ENCODE peak calls at places on chromosome X, in seven cellular contexts. Q is HCT116, B is tibial artery, R is B cell, E is adrenal gland, M is colonic mucosa, I is fibroblast of the aortic adventitia. J is an unnamed sample.

GRCh38 chrX:14476169-14476568 is 53.2 kb upstream of the GLRA2 start:
- DNase-seq in B (no peak), E (no peak), M (peak), R (no peak), I (peak), Q (no peak), J (no peak)

GRCh38 chrX:48972214-48973164 is 845 bp upstream of the KCND1 start:
- DNase-seq in B (peak), I (peak), M (peak), E (peak), Q (peak), R (peak), J (no peak)

GRCh38 chrX:16903274-16904019 is 33.3 kb upstream of the RBBP7 start:
- DNase-seq in M (no peak), I (no peak), Q (no peak), E (no peak), R (peak), B (no peak), J (no peak)

GRCh38 chrX:75746891-75747639 is 38.0 kb downstream of the MAGEE2 start:
- DNase-seq in E (peak), B (no peak), Q (no peak), R (peak), M (peak), I (peak), J (no peak)

GRCh38 chrX:39724544-39724943 is 373.2 kb downstream of the BCOR start:
- DNase-seq in M (no peak), I (no peak), Q (no peak), R (no peak), E (no peak), B (no peak), J (no peak)

GRCh38 chrX:21975827-21976226 is 35.3 kb downstream of the SMS start:
- DNase-seq in R (no peak), E (no peak), B (no peak), Q (no peak), I (peak), M (no peak), J (peak)

GRCh38 chrX:150569155-150569477 is 695 bp downstream of the MTM1 start:
- DNase-seq in Q (no peak), I (peak), R (peak), M (no peak), E (no peak), B (no peak), J (no peak)

GRCh38 chrX:100802843-100803242 is 17.3 kb upstream of the CSTF2 start:
- DNase-seq in R (no peak), E (no peak), M (peak), B (no peak), Q (no peak), I (no peak), J (no peak)

GRCh38 chrX:43750248-43750676 is 94.2 kb downstream of the MAOA start:
- DNase-seq in I (peak), M (peak), Q (peak), R (peak), B (peak), E (peak), J (peak)

GRCh38 chrX:10971759-10972158 is 139.4 kb upstream of the HCCS start:
- DNase-seq in I (no peak), E (no peak), R (no peak), M (no peak), B (no peak), Q (no peak), J (no peak)

GRCh38 chrX:38627683-38628082 is 66.3 kb downstream of the TSPAN7 start:
- DNase-seq in B (no peak), Q (peak), I (no peak), E (no peak), R (peak), M (peak), J (no peak)

GRCh38 chrX:118526149-118526548 is 30.5 kb downstream of the DOCK11 start:
- DNase-seq in I (peak), E (no peak), M (no peak), R (no peak), Q (no peak), B (no peak), J (no peak)

GRCh38 chrX:21176927-21177571 is 197.2 kb upstream of the CNKSR2 start:
- DNase-seq in B (no peak), R (no peak), I (no peak), E (no peak), Q (no peak), M (no peak), J (no peak)

GRCh38 chrX:20204354-20204753 is 62.4 kb downstream of the RPS6KA3 start:
- DNase-seq in R (no peak), I (no peak), E (no peak), B (no peak), Q (no peak), M (no peak), J (no peak)

GRCh38 chrX:119758682-119759332 is 419 bp downstream of the SOWAHD start:
- DNase-seq in E (peak), M (no peak), I (no peak), Q (no peak), B (no peak), R (peak), J (no peak)

GRCh38 chrX:9188117-9188516 is 154.2 kb upstream of the FAM9B start:
- DNase-seq in M (no peak), I (no peak), E (no peak), B (no peak), Q (no peak), R (no peak), J (no peak)

GRCh38 chrX:19024366-19024765 is 40.5 kb upstream of the PHKA2 start:
- DNase-seq in E (no peak), M (no peak), B (no peak), I (no peak), R (no peak), Q (no peak), J (no peak)

GRCh38 chrX:10636337-10636736 is 16.0 kb upstream of the MID1 start:
- DNase-seq in I (peak), E (peak), R (no peak), B (peak), M (peak), Q (peak), J (no peak)

GRCh38 chrX:20217279-20217678 is 49.4 kb downstream of the RPS6KA3 start:
- DNase-seq in R (no peak), E (no peak), I (peak), B (no peak), M (no peak), Q (peak), J (peak)

GRCh38 chrX:14598330-14598729 is 69.0 kb downstream of the GLRA2 start:
- DNase-seq in M (no peak), Q (no peak), I (no peak), B (no peak), E (no peak), R (no peak), J (no peak)

GRCh38 chrX:139020793-139021192 is 309.3 kb upstream of the FGF13 start:
- DNase-seq in M (no peak), B (no peak), I (peak), E (no peak), R (no peak), Q (no peak), J (no peak)

GRCh38 chrX:135295238-135295943 is 13.9 kb upstream of the ETDC start:
- DNase-seq in M (peak), R (peak), B (peak), I (peak), Q (no peak), E (peak), J (no peak)

GRCh38 chrX:6363193-6363592 is 134.5 kb upstream of the NLGN4X start:
- DNase-seq in B (no peak), I (no peak), M (no peak), E (no peak), Q (no peak), R (no peak), J (no peak)
- TF ChIP-seq CTCF in B (no peak), I (no peak), M (no peak), E (no peak), Q (no peak), R (no peak), J (no peak)

DNA sequence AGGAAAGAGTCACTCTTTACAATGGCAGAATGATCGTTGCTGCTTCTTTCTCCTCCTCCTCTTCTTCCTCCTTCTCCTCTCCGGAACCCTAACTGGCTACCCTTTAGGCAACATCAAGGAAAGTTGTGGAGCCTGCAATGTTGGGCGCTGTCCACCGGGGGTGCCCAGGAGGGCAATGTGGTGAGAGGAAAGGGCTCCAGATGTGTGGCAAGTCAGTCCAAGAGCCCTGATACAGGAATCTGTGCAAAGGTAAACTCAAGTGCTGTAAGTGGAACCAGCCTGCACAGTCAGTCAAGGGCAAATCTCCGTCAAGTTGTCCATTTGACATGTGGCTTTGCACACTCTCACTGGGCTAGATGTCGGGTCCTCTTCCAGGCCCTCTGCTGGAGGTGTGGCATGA is 2.8 kb downstream of the RTL5 start:
- DNase-seq in M (no peak), I (no peak), E (no peak), B (no peak), Q (no peak), R (peak), J (no peak)
- TF ChIP-seq CTCF in M (no peak), I (peak), E (peak), B (no peak), Q (peak), R (peak), J (peak)

GRCh38 chrX:53704854-53705253 is 18.3 kb upstream of the HUWE1 start:
- DNase-seq in B (no peak), E (no peak), R (no peak), I (no peak), Q (no peak), M (no peak), J (no peak)

DNA sequence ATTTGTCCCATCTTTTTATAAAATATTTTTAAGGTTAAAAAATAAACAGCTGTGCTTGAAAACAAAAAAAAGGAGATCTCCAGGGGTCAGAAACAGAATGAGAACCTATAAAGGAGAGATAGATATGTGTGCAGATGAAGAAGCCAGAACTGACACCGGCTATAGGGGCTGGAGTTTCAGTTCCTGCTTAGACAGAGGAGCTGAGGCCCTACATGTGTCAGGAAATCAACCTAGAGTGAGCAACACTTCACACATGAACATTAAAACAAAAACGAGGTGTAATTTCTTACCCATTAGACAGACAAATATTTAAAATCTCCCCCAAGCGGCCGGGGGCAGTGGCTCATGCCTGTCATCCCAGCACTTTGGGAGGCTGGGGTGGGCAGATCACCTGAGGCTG is 17.8 kb upstream of the HUWE1 start:
- DNase-seq in M (no peak), R (peak), Q (no peak), B (no peak), I (no peak), E (no peak), J (no peak)
- TF ChIP-seq CTCF in M (no peak), R (no peak), Q (no peak), B (no peak), I (no peak), E (no peak), J (no peak)

DNA sequence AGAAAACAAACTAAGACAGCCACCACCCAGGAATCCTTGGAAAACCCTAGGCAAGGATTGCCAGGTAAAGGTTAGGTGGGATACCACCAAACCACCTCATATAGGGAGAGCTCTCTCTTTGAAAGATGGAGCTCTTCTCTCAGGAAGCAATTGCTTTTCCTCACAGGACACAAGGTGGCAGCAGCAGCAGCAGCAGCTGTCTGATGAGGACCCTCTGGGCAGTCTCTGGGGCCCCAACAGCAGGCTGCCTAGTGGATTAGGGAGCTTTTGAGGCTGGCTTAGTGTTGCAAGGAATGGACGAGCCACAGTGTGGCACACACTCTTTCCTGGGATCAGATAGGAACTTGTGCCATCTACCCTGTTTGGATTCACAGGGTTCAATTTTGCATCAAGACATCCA is 41.4 kb upstream of the CHRDL1 start:
- DNase-seq in B (no peak), Q (no peak), M (no peak), R (no peak), I (no peak), E (no peak), J (no peak)
- TF ChIP-seq CTCF in B (no peak), Q (no peak), M (no peak), R (no peak), I (no peak), E (no peak), J (peak)

GRCh38 chrX:70196961-70197805 is 19.9 kb downstream of the DGAT2L6 start:
- DNase-seq in B (peak), I (peak), E (peak), Q (peak), M (peak), R (peak), J (peak)

GRCh38 chrX:70201732-70202131 is 24.4 kb downstream of the DGAT2L6 start:
- DNase-seq in M (no peak), Q (no peak), R (no peak), I (no peak), E (no peak), B (no peak), J (no peak)
- TF ChIP-seq CTCF in M (no peak), Q (no peak), R (no peak), I (no peak), E (no peak), B (no peak), J (no peak)

DNA sequence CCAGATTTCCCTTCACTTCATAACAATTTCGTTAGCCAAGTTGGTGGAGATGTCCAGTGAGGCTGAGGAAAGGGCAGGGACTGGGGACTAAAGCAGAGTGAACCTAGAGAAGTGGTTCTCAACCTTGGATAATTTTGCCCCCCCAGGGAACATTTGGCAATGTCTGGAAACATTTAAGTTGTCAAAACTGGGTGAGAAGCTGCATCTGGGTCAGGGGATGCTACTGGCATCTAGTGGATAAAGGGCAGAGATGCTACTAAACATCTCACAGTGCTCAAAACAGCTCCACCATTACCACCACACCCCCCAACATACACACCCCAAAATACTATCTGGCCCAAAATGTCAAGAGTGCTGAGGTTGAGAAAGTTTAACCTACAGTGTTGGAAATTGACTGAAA is 32.0 kb upstream of the FGF16 start:
- DNase-seq in E (no peak), R (no peak), B (no peak), M (no peak), I (peak), Q (no peak), J (no peak)
- TF ChIP-seq CTCF in E (no peak), R (no peak), B (no peak), M (no peak), I (peak), Q (no peak), J (peak)

GRCh38 chrX:106178826-106179225 is 10.7 kb downstream of the PWWP3B start:
- DNase-seq in R (no peak), B (no peak), M (no peak), Q (no peak), I (no peak), E (no peak), J (no peak)
- TF ChIP-seq CTCF in R (no peak), B (no peak), M (no peak), Q (no peak), I (no peak), E (no peak), J (no peak)

DNA sequence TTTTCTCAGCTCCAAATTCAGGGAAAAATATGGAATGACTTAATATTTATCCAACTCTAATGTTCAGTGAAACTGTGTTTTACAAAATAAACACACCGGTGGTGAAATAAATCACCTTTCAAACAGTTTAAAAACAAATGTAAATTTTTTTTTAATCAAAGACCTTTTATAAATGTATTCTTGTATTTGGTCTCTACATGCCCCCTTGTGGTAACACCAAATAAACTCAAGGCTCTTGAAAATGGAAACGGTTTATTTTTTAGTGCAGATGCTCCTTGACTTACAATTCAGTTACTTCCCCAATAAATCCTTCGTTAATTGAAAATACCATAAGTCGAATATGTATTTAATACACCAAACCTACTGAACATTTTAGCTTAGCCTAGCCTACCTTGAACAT is 45.9 kb upstream of the ITM2A start:
- DNase-seq in E (no peak), R (peak), B (no peak), Q (no peak), M (no peak), I (peak), J (no peak)
- TF ChIP-seq CTCF in E (no peak), R (peak), B (no peak), Q (no peak), M (no peak), I (peak), J (peak)

DNA sequence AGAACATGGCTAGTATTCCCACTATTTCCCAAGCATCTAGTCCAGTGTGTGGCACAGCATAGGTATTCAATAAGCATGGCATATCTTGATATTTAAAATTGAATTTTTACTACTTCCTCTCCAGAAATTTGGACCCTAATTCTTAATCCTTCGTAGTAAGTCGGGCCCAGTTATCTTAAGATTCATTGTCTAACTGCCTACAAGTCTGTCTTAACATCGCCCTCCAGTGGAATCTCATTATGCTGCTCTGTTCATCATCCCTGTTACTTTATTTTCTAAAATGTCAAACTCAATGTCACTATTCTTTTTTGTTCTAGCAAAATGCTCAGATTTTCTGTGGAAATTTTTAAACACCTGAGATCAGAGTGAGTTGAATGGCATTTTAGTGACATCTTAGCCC is 606.2 kb downstream of the KLHL13 start:
- DNase-seq in E (no peak), R (no peak), M (no peak), B (no peak), I (no peak), Q (no peak), J (no peak)
- TF ChIP-seq CTCF in E (no peak), R (no peak), M (no peak), B (no peak), I (no peak), Q (peak), J (no peak)